ENCODE peak calls at places on chromosomes 4 and X, in four cellular contexts. N is IMR-90, V is GM12878, F is endothelial cell of umbilical vein. B is an unnamed sample.

GRCh38 chr4:143339497-143339896 is 2.8 kb downstream of the GAB1 start:
- DNase-seq in N (no peak), V (no peak), F (no peak), B (no peak)

GRCh38 chr4:4950891-4951290 is 68.4 kb downstream of the CYTL1 start:
- DNase-seq in N (no peak), V (no peak), F (no peak), B (no peak)

GRCh38 chr4:108080752-108081151 is 88.0 kb downstream of the LEF1 start:
- DNase-seq in N (no peak), V (no peak), F (no peak), B (no peak)

GRCh38 chrX:9566150-9566621 is 101.3 kb downstream of the TBL1X start:
- DNase-seq in N (peak), V (no peak), F (peak), B (no peak)

GRCh38 chrX:12974797-12975669 is at the start of gene TMSB4X:
- DNase-seq in N (peak), V (no peak), F (peak), B (peak)

GRCh38 chr4:53682908-53683307 is 91.6 kb upstream of the LNX1 start:
- DNase-seq in N (no peak), V (no peak), F (no peak), B (no peak)

GRCh38 chrX:37684918-37685317 is 673 bp upstream of the XK start:
- DNase-seq in N (no peak), V (no peak), F (no peak), B (no peak)

GRCh38 chr4:185304944-185305690 is 90.6 kb downstream of the LRP2BP start:
- DNase-seq in N (peak), V (peak), F (peak), B (no peak)

GRCh38 chr4:186264660-186265059 is 1.3 kb upstream of the F11 start:
- DNase-seq in N (no peak), V (no peak), F (no peak), B (no peak)

GRCh38 chr4:185874516-185875230 is 62.7 kb upstream of the SORBS2 start:
- DNase-seq in N (peak), V (no peak), F (peak), B (no peak)

GRCh38 chrX:53969540-53969939 is 74.7 kb downstream of the PHF8 start:
- DNase-seq in N (no peak), V (no peak), F (no peak), B (no peak)

GRCh38 chrX:43580621-43581020 is 75.5 kb upstream of the MAOA start:
- DNase-seq in N (no peak), V (no peak), F (no peak), B (no peak)

GRCh38 chr4:8435656-8436121 is 4.8 kb downstream of the ACOX3 start:
- DNase-seq in N (peak), V (peak), F (peak), B (no peak)

GRCh38 chr4:73702796-73703287 is 37.5 kb upstream of the CXCL8 start:
- DNase-seq in N (peak), V (no peak), F (no peak), B (no peak)

GRCh38 chr4:20443406-20443805 is 191.7 kb downstream of the SLIT2 start:
- DNase-seq in N (no peak), V (no peak), F (no peak), B (no peak)

GRCh38 chr4:146124023-146124680 is 51.4 kb upstream of the LSM6 start:
- DNase-seq in N (peak), V (no peak), F (no peak), B (no peak)

GRCh38 chr4:84955168-84955567 is 11.3 kb downstream of the WDFY3 start:
- DNase-seq in N (no peak), V (no peak), F (no peak), B (no peak)

GRCh38 chrX:15946783-15947550 is 92.4 kb upstream of the AP1S2 start:
- DNase-seq in N (peak), V (no peak), F (no peak), B (no peak)

GRCh38 chr4:156971168-156971601 is 414 bp downstream of the PDGFC start:
- DNase-seq in N (no peak), V (no peak), F (no peak), B (no peak)

GRCh38 chrX:9847071-9847470 is 60.8 kb downstream of the SHROOM2 start:
- DNase-seq in N (peak), V (no peak), F (peak), B (no peak)

GRCh38 chrX:53153581-53153980 is 59.6 kb downstream of the KANTR start:
- DNase-seq in N (no peak), V (no peak), F (no peak), B (no peak)

GRCh38 chr4:142778430-142778829 is 67.7 kb downstream of the INPP4B start:
- DNase-seq in N (peak), V (no peak), F (no peak), B (no peak)

GRCh38 chrX:134406977-134407376 is 53.0 kb upstream of the HPRT1 start:
- DNase-seq in N (no peak), V (no peak), F (no peak), B (peak)

GRCh38 chr4:151626228-151626627 is 134.6 kb downstream of the GATB start:
- DNase-seq in N (no peak), V (no peak), F (no peak), B (no peak)
- TF ChIP-seq FOS in N (no peak), V (no peak), F (no peak), B (no peak)

GRCh38 chr4:25723409-25723808 is 67.8 kb downstream of the SLC34A2 start:
- DNase-seq in N (peak), V (no peak), F (no peak), B (no peak)
- TF ChIP-seq FOS in N (no peak), V (no peak), F (no peak), B (no peak)

DNA sequence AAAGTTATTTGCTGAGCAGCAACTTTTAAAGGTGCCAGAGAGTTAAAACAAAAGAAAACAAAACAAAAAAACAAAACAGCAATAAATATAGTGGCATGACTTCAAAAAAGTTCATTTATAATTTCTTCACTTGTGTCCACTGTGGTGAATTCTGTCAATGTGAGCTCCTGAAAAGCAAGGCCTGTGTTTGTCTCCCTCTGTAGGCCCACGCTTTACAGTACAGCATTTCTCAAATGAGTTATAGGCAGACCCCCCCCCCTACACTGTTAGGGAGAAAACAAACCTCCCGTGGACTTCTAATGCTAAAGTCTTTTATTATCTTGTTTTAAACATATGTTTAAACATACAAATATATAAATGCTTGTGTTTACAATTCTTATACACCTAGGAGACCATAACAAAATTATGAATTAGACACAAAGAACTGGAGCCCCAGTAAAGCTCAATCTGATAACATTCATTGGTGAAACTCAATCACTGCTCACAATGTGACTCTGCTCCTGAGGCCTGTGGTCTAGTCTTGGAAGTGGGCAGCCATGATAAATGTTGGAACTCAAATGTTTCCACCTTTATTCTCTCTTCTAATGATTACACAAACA is 47.0 kb upstream of the SCOC start:
- DNase-seq in N (peak), V (no peak), F (peak), B (peak)
- TF ChIP-seq FOS in N (no peak), V (no peak), F (no peak), B (no peak)

GRCh38 chrX:139200793-139201192 is 329.7 kb upstream of the F9 start:
- DNase-seq in N (peak), V (no peak), F (no peak), B (no peak)
- TF ChIP-seq FOS in N (no peak), V (no peak), F (no peak), B (no peak)

DNA sequence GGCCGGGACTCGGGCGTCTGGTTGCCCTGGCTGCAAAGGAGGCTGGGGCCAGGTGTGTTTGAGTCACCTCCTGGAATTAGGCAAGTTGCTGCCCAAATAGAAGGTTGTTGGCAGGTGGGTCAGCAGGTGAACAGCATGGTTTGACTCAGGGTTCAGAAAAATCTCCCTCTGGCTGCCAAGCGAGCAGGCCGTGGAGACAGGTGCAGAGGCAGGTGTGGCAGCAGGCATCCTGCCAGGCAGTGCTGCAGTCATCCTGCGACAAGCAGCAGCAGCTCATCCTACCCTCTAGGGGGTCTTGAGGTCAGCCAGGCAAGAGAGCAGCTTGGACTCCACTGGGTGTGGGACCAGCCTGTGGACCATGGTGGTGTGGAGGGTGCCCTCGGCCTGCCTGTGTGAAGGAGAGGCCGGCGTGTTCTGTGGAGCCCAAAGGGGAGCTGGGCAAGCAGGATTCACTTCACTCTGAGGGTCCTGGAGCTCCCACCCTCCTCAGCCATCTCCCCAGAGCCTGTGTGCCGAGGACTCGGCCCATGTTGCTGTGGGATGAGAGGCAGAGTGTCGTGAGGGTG is 8.2 kb downstream of the MSANTD1 start:
- DNase-seq in N (no peak), V (no peak), F (no peak), B (no peak)
- TF ChIP-seq FOS in N (no peak), V (no peak), F (no peak), B (no peak)

GRCh38 chr4:137363496-137363895 is 168.8 kb downstream of the PCDH18 start:
- DNase-seq in N (no peak), V (no peak), F (no peak), B (no peak)

GRCh38 chr4:137360701-137361213 is 171.5 kb downstream of the PCDH18 start:
- DNase-seq in N (no peak), V (no peak), F (no peak), B (no peak)

GRCh38 chr4:137361756-137362470 is 170.4 kb downstream of the PCDH18 start:
- DNase-seq in N (peak), V (no peak), F (no peak), B (no peak)

GRCh38 chr4:137359691-137360315 is 172.5 kb downstream of the PCDH18 start:
- DNase-seq in N (peak), V (no peak), F (no peak), B (no peak)
- TF ChIP-seq FOS in N (no peak), V (no peak), F (no peak), B (no peak)

GRCh38 chrX:153885208-153885787 is 675 bp downstream of the L1CAM start:
- DNase-seq in N (no peak), V (no peak), F (no peak), B (peak)

GRCh38 chrX:153886915-153887314 is 942 bp upstream of the L1CAM start:
- DNase-seq in N (no peak), V (no peak), F (no peak), B (no peak)

GRCh38 chrX:153884136-153885076 is 1.6 kb downstream of the L1CAM start:
- DNase-seq in N (no peak), V (no peak), F (no peak), B (no peak)

GRCh38 chrX:153887385-153887784 is 1.4 kb upstream of the L1CAM start:
- DNase-seq in N (no peak), V (no peak), F (no peak), B (no peak)

DNA sequence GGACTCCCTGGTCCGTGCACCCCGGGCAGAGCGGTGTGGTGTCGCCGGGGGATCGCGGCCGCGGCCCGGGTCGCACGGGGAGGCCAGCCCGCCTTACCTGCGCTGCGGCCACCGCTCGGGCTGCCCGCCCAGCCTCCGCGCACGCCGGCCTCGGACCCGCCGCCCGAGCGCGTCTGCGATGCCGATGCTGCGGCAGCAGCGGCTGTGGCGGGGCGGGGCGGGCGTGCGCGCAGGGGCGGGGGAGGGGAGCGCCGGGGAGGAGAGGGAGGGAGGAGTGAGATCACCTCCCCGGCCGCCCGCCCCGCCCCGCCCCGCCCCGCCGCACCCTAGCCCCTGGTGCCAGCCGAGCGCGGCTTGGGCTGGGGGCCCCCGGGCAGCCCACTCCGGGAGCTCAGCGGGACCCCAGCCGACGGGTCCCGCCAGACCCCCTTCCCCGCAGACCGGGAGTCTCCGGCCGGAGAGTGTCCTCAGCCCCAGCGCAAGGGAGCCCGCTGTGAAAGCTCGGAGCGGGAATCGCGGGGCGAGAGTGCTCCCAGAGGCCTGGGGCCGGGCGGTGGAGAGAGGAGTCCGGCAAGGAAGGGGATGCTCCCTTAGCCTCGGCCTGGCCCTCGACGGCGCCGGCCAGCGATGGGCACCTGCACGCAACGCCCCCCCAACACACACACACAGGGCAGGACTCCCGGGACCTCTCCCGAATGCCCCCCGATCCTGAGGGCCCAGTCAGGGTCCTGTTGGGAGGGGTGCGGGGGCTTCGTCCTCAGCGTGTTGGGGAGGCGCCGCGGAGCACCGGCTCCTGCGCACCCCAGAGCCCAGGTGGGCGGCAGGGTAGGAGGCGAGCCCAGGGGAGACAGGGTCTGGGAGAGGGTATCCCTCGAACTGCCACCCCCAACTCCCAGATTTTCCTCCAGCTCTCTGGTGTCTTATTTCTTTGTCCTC is at the start of gene L1CAM:
- DNase-seq in N (no peak), V (no peak), F (no peak), B (peak)
- TF ChIP-seq FOS in N (no peak), V (no peak), F (no peak), B (no peak)